ENCODE peak calls at places on chromosomes 4 and X, in nine cellular contexts. One of them, this sample, is unnamed.

GRCh38 chrX:24153175-24153795 is 3.8 kb downstream of the ZFX start:
- DNase-seq in GM20000: no peak
- DNase-seq in activated T-cell treated with anti-CD3 and anti-CD28 coated beads, Interleukin-2, amount 50 U/mL, for 48 hours: no peak
- DNase-seq in right cardiac atrium: no peak
- DNase-seq in ELR: peak
- DNase-seq in T-helper 1 cell: no peak
- DNase-seq in type B pancreatic cell: no peak
- DNase-seq in SW 1271: no peak
- DNase-seq in cardiac fibroblast: peak
- DNase-seq in this sample: no peak

GRCh38 chr4:126223784-126224407 is 909.1 kb downstream of the FAT4 start:
- DNase-seq in type B pancreatic cell: no peak
- DNase-seq in cardiac fibroblast: peak
- DNase-seq in right cardiac atrium: no peak
- DNase-seq in ELR: peak
- DNase-seq in SW 1271: no peak
- DNase-seq in GM20000: no peak
- DNase-seq in activated T-cell treated with anti-CD3 and anti-CD28 coated beads, Interleukin-2, amount 50 U/mL, for 48 hours: no peak
- DNase-seq in T-helper 1 cell: no peak
- DNase-seq in this sample: no peak

GRCh38 chrX:133709486-133709885 is 275.9 kb downstream of the GPC3 start:
- DNase-seq in T-helper 1 cell: no peak
- DNase-seq in SW 1271: no peak
- DNase-seq in GM20000: no peak
- DNase-seq in cardiac fibroblast: no peak
- DNase-seq in activated T-cell treated with anti-CD3 and anti-CD28 coated beads, Interleukin-2, amount 50 U/mL, for 48 hours: no peak
- DNase-seq in type B pancreatic cell: no peak
- DNase-seq in ELR: no peak
- DNase-seq in right cardiac atrium: no peak
- DNase-seq in this sample: no peak

GRCh38 chr4:183200453-183200852 is 101.4 kb downstream of the WWC2 start:
- DNase-seq in SW 1271: no peak
- DNase-seq in right cardiac atrium: peak
- DNase-seq in ELR: peak
- DNase-seq in activated T-cell treated with anti-CD3 and anti-CD28 coated beads, Interleukin-2, amount 50 U/mL, for 48 hours: no peak
- DNase-seq in GM20000: no peak
- DNase-seq in type B pancreatic cell: no peak
- DNase-seq in T-helper 1 cell: no peak
- DNase-seq in cardiac fibroblast: peak
- DNase-seq in this sample: peak

GRCh38 chrX:53813663-53814440 is 127.3 kb upstream of the HUWE1 start:
- DNase-seq in right cardiac atrium: no peak
- DNase-seq in SW 1271: no peak
- DNase-seq in ELR: no peak
- DNase-seq in T-helper 1 cell: no peak
- DNase-seq in GM20000: no peak
- DNase-seq in cardiac fibroblast: no peak
- DNase-seq in activated T-cell treated with anti-CD3 and anti-CD28 coated beads, Interleukin-2, amount 50 U/mL, for 48 hours: no peak
- DNase-seq in type B pancreatic cell: no peak
- DNase-seq in this sample: no peak

GRCh38 chr4:68361146-68361589 is 11.3 kb upstream of the YTHDC1 start:
- DNase-seq in type B pancreatic cell: no peak
- DNase-seq in ELR: peak
- DNase-seq in GM20000: no peak
- DNase-seq in right cardiac atrium: no peak
- DNase-seq in cardiac fibroblast: peak
- DNase-seq in activated T-cell treated with anti-CD3 and anti-CD28 coated beads, Interleukin-2, amount 50 U/mL, for 48 hours: no peak
- DNase-seq in SW 1271: no peak
- DNase-seq in T-helper 1 cell: no peak
- DNase-seq in this sample: no peak

GRCh38 chr4:1601852-1602525 is 82.1 kb downstream of the FAM53A start:
- DNase-seq in GM20000: no peak
- DNase-seq in SW 1271: no peak
- DNase-seq in activated T-cell treated with anti-CD3 and anti-CD28 coated beads, Interleukin-2, amount 50 U/mL, for 48 hours: no peak
- DNase-seq in T-helper 1 cell: no peak
- DNase-seq in cardiac fibroblast: no peak
- DNase-seq in right cardiac atrium: peak
- DNase-seq in type B pancreatic cell: no peak
- DNase-seq in ELR: no peak
- DNase-seq in this sample: no peak

GRCh38 chr4:38857354-38858096 is 908 bp upstream of the TLR6 start:
- DNase-seq in ELR: peak
- DNase-seq in cardiac fibroblast: peak
- DNase-seq in right cardiac atrium: peak
- DNase-seq in GM20000: peak
- DNase-seq in SW 1271: peak
- DNase-seq in type B pancreatic cell: no peak
- DNase-seq in activated T-cell treated with anti-CD3 and anti-CD28 coated beads, Interleukin-2, amount 50 U/mL, for 48 hours: peak
- DNase-seq in T-helper 1 cell: no peak
- DNase-seq in this sample: peak

GRCh38 chrX:71870337-71871098 is 40.1 kb upstream of the NHSL2 start:
- DNase-seq in GM20000: peak
- DNase-seq in right cardiac atrium: no peak
- DNase-seq in T-helper 1 cell: no peak
- DNase-seq in SW 1271: no peak
- DNase-seq in activated T-cell treated with anti-CD3 and anti-CD28 coated beads, Interleukin-2, amount 50 U/mL, for 48 hours: peak
- DNase-seq in cardiac fibroblast: no peak
- DNase-seq in ELR: peak
- DNase-seq in type B pancreatic cell: no peak
- DNase-seq in this sample: no peak

GRCh38 chr4:159606835-159607234 is 504.0 kb downstream of the RAPGEF2 start:
- DNase-seq in activated T-cell treated with anti-CD3 and anti-CD28 coated beads, Interleukin-2, amount 50 U/mL, for 48 hours: no peak
- DNase-seq in cardiac fibroblast: no peak
- DNase-seq in T-helper 1 cell: no peak
- DNase-seq in SW 1271: no peak
- DNase-seq in right cardiac atrium: no peak
- DNase-seq in GM20000: no peak
- DNase-seq in ELR: peak
- DNase-seq in type B pancreatic cell: no peak
- DNase-seq in this sample: no peak

GRCh38 chrX:17082831-17083230 is 136.4 kb downstream of the REPS2 start:
- DNase-seq in activated T-cell treated with anti-CD3 and anti-CD28 coated beads, Interleukin-2, amount 50 U/mL, for 48 hours: no peak
- DNase-seq in T-helper 1 cell: no peak
- DNase-seq in right cardiac atrium: no peak
- DNase-seq in GM20000: no peak
- DNase-seq in cardiac fibroblast: peak
- DNase-seq in ELR: peak
- DNase-seq in SW 1271: no peak
- DNase-seq in type B pancreatic cell: no peak
- DNase-seq in this sample: no peak

GRCh38 chr4:139281212-139281611 is 1.2 kb upstream of the MGARP start:
- DNase-seq in cardiac fibroblast: no peak
- DNase-seq in activated T-cell treated with anti-CD3 and anti-CD28 coated beads, Interleukin-2, amount 50 U/mL, for 48 hours: no peak
- DNase-seq in GM20000: no peak
- DNase-seq in right cardiac atrium: no peak
- DNase-seq in SW 1271: no peak
- DNase-seq in ELR: peak
- DNase-seq in T-helper 1 cell: no peak
- DNase-seq in type B pancreatic cell: no peak
- DNase-seq in this sample: no peak

GRCh38 chrX:20585782-20586181 is 319.1 kb upstream of the RPS6KA3 start:
- DNase-seq in type B pancreatic cell: no peak
- DNase-seq in right cardiac atrium: no peak
- DNase-seq in activated T-cell treated with anti-CD3 and anti-CD28 coated beads, Interleukin-2, amount 50 U/mL, for 48 hours: no peak
- DNase-seq in SW 1271: no peak
- DNase-seq in GM20000: no peak
- DNase-seq in ELR: no peak
- DNase-seq in T-helper 1 cell: no peak
- DNase-seq in cardiac fibroblast: no peak
- DNase-seq in this sample: no peak

GRCh38 chr4:183071222-183071621 is 27.8 kb upstream of the WWC2 start:
- DNase-seq in GM20000: no peak
- DNase-seq in ELR: no peak
- DNase-seq in type B pancreatic cell: no peak
- DNase-seq in cardiac fibroblast: no peak
- DNase-seq in activated T-cell treated with anti-CD3 and anti-CD28 coated beads, Interleukin-2, amount 50 U/mL, for 48 hours: no peak
- DNase-seq in right cardiac atrium: no peak
- DNase-seq in SW 1271: no peak
- DNase-seq in T-helper 1 cell: no peak
- DNase-seq in this sample: no peak

GRCh38 chrX:119539872-119540271 is 25.3 kb downstream of the STEEP1 start:
- DNase-seq in GM20000: no peak
- DNase-seq in activated T-cell treated with anti-CD3 and anti-CD28 coated beads, Interleukin-2, amount 50 U/mL, for 48 hours: peak
- DNase-seq in right cardiac atrium: no peak
- DNase-seq in T-helper 1 cell: no peak
- DNase-seq in cardiac fibroblast: no peak
- DNase-seq in ELR: peak
- DNase-seq in type B pancreatic cell: no peak
- DNase-seq in SW 1271: no peak
- DNase-seq in this sample: no peak

GRCh38 chr4:36128689-36129088 is 115.6 kb downstream of the ARAP2 start:
- DNase-seq in GM20000: no peak
- DNase-seq in ELR: peak
- DNase-seq in cardiac fibroblast: peak
- DNase-seq in type B pancreatic cell: no peak
- DNase-seq in right cardiac atrium: no peak
- DNase-seq in SW 1271: no peak
- DNase-seq in activated T-cell treated with anti-CD3 and anti-CD28 coated beads, Interleukin-2, amount 50 U/mL, for 48 hours: no peak
- DNase-seq in T-helper 1 cell: no peak
- DNase-seq in this sample: no peak

GRCh38 chrX:33434256-33435092 is 223.1 kb upstream of the DMD start:
- DNase-seq in activated T-cell treated with anti-CD3 and anti-CD28 coated beads, Interleukin-2, amount 50 U/mL, for 48 hours: peak
- DNase-seq in GM20000: peak
- DNase-seq in right cardiac atrium: peak
- DNase-seq in ELR: peak
- DNase-seq in SW 1271: no peak
- DNase-seq in cardiac fibroblast: peak
- DNase-seq in type B pancreatic cell: peak
- DNase-seq in T-helper 1 cell: no peak
- DNase-seq in this sample: no peak

GRCh38 chrX:56833626-56834025 is 104.6 kb downstream of the NBDY start:
- DNase-seq in SW 1271: no peak
- DNase-seq in GM20000: no peak
- DNase-seq in T-helper 1 cell: no peak
- DNase-seq in right cardiac atrium: no peak
- DNase-seq in activated T-cell treated with anti-CD3 and anti-CD28 coated beads, Interleukin-2, amount 50 U/mL, for 48 hours: no peak
- DNase-seq in type B pancreatic cell: no peak
- DNase-seq in cardiac fibroblast: peak
- DNase-seq in ELR: no peak
- DNase-seq in this sample: no peak

GRCh38 chr4:148445071-148445902 is 3.1 kb upstream of the NR3C2 start:
- DNase-seq in activated T-cell treated with anti-CD3 and anti-CD28 coated beads, Interleukin-2, amount 50 U/mL, for 48 hours: peak
- DNase-seq in ELR: peak
- DNase-seq in T-helper 1 cell: peak
- DNase-seq in right cardiac atrium: peak
- DNase-seq in type B pancreatic cell: peak
- DNase-seq in GM20000: peak
- DNase-seq in SW 1271: no peak
- DNase-seq in cardiac fibroblast: peak
- DNase-seq in this sample: peak

GRCh38 chr4:7294176-7294756 is 101.9 kb downstream of the SORCS2 start:
- DNase-seq in type B pancreatic cell: no peak
- DNase-seq in activated T-cell treated with anti-CD3 and anti-CD28 coated beads, Interleukin-2, amount 50 U/mL, for 48 hours: no peak
- DNase-seq in SW 1271: no peak
- DNase-seq in cardiac fibroblast: no peak
- DNase-seq in right cardiac atrium: no peak
- DNase-seq in ELR: no peak
- DNase-seq in T-helper 1 cell: no peak
- DNase-seq in GM20000: no peak
- DNase-seq in this sample: no peak

GRCh38 chr4:18397681-18398080 is 376.1 kb upstream of the LCORL start:
- DNase-seq in T-helper 1 cell: no peak
- DNase-seq in SW 1271: no peak
- DNase-seq in right cardiac atrium: no peak
- DNase-seq in cardiac fibroblast: no peak
- DNase-seq in activated T-cell treated with anti-CD3 and anti-CD28 coated beads, Interleukin-2, amount 50 U/mL, for 48 hours: no peak
- DNase-seq in type B pancreatic cell: no peak
- DNase-seq in ELR: no peak
- DNase-seq in GM20000: no peak
- DNase-seq in this sample: no peak

GRCh38 chrX:48021026-48021900 is 14.5 kb downstream of the SPACA5 start:
- DNase-seq in cardiac fibroblast: peak
- DNase-seq in T-helper 1 cell: peak
- DNase-seq in SW 1271: peak
- DNase-seq in type B pancreatic cell: no peak
- DNase-seq in GM20000: peak
- DNase-seq in ELR: peak
- DNase-seq in right cardiac atrium: peak
- DNase-seq in activated T-cell treated with anti-CD3 and anti-CD28 coated beads, Interleukin-2, amount 50 U/mL, for 48 hours: peak
- DNase-seq in this sample: peak

GRCh38 chr4:78562687-78563086 is 11.1 kb downstream of the ANXA3 start:
- DNase-seq in type B pancreatic cell: no peak
- DNase-seq in cardiac fibroblast: no peak
- DNase-seq in GM20000: no peak
- DNase-seq in T-helper 1 cell: no peak
- DNase-seq in ELR: no peak
- DNase-seq in SW 1271: no peak
- DNase-seq in activated T-cell treated with anti-CD3 and anti-CD28 coated beads, Interleukin-2, amount 50 U/mL, for 48 hours: no peak
- DNase-seq in right cardiac atrium: no peak
- DNase-seq in this sample: no peak

GRCh38 chr4:159272341-159273125 is 169.7 kb downstream of the RAPGEF2 start:
- DNase-seq in activated T-cell treated with anti-CD3 and anti-CD28 coated beads, Interleukin-2, amount 50 U/mL, for 48 hours: no peak
- DNase-seq in type B pancreatic cell: no peak
- DNase-seq in SW 1271: no peak
- DNase-seq in T-helper 1 cell: no peak
- DNase-seq in right cardiac atrium: no peak
- DNase-seq in GM20000: no peak
- DNase-seq in cardiac fibroblast: no peak
- DNase-seq in ELR: no peak
- DNase-seq in this sample: no peak

GRCh38 chr4:46386570-46386969 is 3.4 kb downstream of the GABRA2 start:
- DNase-seq in T-helper 1 cell: no peak
- DNase-seq in SW 1271: no peak
- DNase-seq in cardiac fibroblast: no peak
- DNase-seq in activated T-cell treated with anti-CD3 and anti-CD28 coated beads, Interleukin-2, amount 50 U/mL, for 48 hours: no peak
- DNase-seq in ELR: peak
- DNase-seq in GM20000: no peak
- DNase-seq in right cardiac atrium: no peak
- DNase-seq in type B pancreatic cell: no peak
- DNase-seq in this sample: no peak

GRCh38 chr4:85745939-85746338 is 271.0 kb downstream of the ARHGAP24 start:
- DNase-seq in cardiac fibroblast: no peak
- DNase-seq in right cardiac atrium: no peak
- DNase-seq in type B pancreatic cell: no peak
- DNase-seq in activated T-cell treated with anti-CD3 and anti-CD28 coated beads, Interleukin-2, amount 50 U/mL, for 48 hours: no peak
- DNase-seq in ELR: no peak
- DNase-seq in SW 1271: no peak
- DNase-seq in T-helper 1 cell: no peak
- DNase-seq in GM20000: no peak
- DNase-seq in this sample: no peak

GRCh38 chr4:175705407-175705806 is 106.7 kb downstream of the GPM6A start:
- DNase-seq in type B pancreatic cell: no peak
- DNase-seq in ELR: peak
- DNase-seq in SW 1271: no peak
- DNase-seq in cardiac fibroblast: no peak
- DNase-seq in right cardiac atrium: peak
- DNase-seq in GM20000: no peak
- DNase-seq in T-helper 1 cell: no peak
- DNase-seq in activated T-cell treated with anti-CD3 and anti-CD28 coated beads, Interleukin-2, amount 50 U/mL, for 48 hours: no peak
- DNase-seq in this sample: no peak

GRCh38 chr4:177308842-177309524 is 691 bp upstream of the NEIL3 start:
- DNase-seq in SW 1271: no peak
- DNase-seq in ELR: no peak
- DNase-seq in type B pancreatic cell: no peak
- DNase-seq in activated T-cell treated with anti-CD3 and anti-CD28 coated beads, Interleukin-2, amount 50 U/mL, for 48 hours: no peak
- DNase-seq in GM20000: no peak
- DNase-seq in right cardiac atrium: no peak
- DNase-seq in T-helper 1 cell: no peak
- DNase-seq in cardiac fibroblast: no peak
- DNase-seq in this sample: no peak

GRCh38 chr4:77636902-77637301 is 31.3 kb downstream of the CXCL13 start:
- DNase-seq in GM20000: no peak
- DNase-seq in T-helper 1 cell: no peak
- DNase-seq in type B pancreatic cell: no peak
- DNase-seq in SW 1271: no peak
- DNase-seq in ELR: peak
- DNase-seq in right cardiac atrium: no peak
- DNase-seq in cardiac fibroblast: peak
- DNase-seq in activated T-cell treated with anti-CD3 and anti-CD28 coated beads, Interleukin-2, amount 50 U/mL, for 48 hours: no peak
- DNase-seq in this sample: no peak

GRCh38 chr4:4541040-4541631 is 712 bp downstream of the STX18 start:
- DNase-seq in T-helper 1 cell: no peak
- DNase-seq in cardiac fibroblast: peak
- DNase-seq in GM20000: peak
- DNase-seq in SW 1271: no peak
- DNase-seq in right cardiac atrium: no peak
- DNase-seq in activated T-cell treated with anti-CD3 and anti-CD28 coated beads, Interleukin-2, amount 50 U/mL, for 48 hours: no peak
- DNase-seq in ELR: peak
- DNase-seq in type B pancreatic cell: no peak
- DNase-seq in this sample: no peak

GRCh38 chr4:109389367-109390118 is 44.1 kb upstream of the SEC24B start:
- DNase-seq in right cardiac atrium: peak
- DNase-seq in cardiac fibroblast: no peak
- DNase-seq in activated T-cell treated with anti-CD3 and anti-CD28 coated beads, Interleukin-2, amount 50 U/mL, for 48 hours: no peak
- DNase-seq in type B pancreatic cell: no peak
- DNase-seq in T-helper 1 cell: no peak
- DNase-seq in GM20000: no peak
- DNase-seq in SW 1271: no peak
- DNase-seq in ELR: no peak
- DNase-seq in this sample: peak